ENCODE peak calls at places on chromosomes 4 and X, in nine cellular contexts. D is sigmoid colon; M is K562; T is HepG2; Z is Karpas-422; A is CD8-positive, alpha-beta T cell; E is endothelial cell of umbilical vein; K is esophagus muscularis mucosa; J is mesenchymal stem cell. H is an unnamed sample. For H3K27me3, the result is how much of the 10 kb centered on the place peaks cover.

GRCh38 chr4:156595041-156595440 is 376.6 kb downstream of the PDGFC start:
- DNase-seq in D (no peak), M (no peak), T (no peak), Z (no peak), A (no peak), E (no peak), K (no peak), J (no peak), H (no peak)

GRCh38 chr4:121243476-121243875 is 79.4 kb upstream of the TNIP3 start:
- DNase-seq in D (no peak), M (no peak), T (no peak), Z (no peak), A (no peak), E (no peak), K (no peak), J (no peak), H (no peak)

GRCh38 chr4:99946346-99947189 is at the start of gene DNAJB14:
- DNase-seq in D (peak), M (peak), T (peak), Z (peak), A (peak), E (peak), K (no peak), J (peak), H (peak)

GRCh38 chrX:139121616-139122286 is 408.8 kb upstream of the F9 start:
- DNase-seq in D (no peak), M (no peak), T (no peak), Z (no peak), A (no peak), E (no peak), K (no peak), J (no peak), H (no peak)

GRCh38 chr4:75142850-75143249 is 209.9 kb downstream of the PARM1 start:
- DNase-seq in D (no peak), M (no peak), T (no peak), Z (no peak), A (no peak), E (no peak), K (no peak), J (peak), H (peak)

GRCh38 chrX:68396953-68397352 is 36.3 kb downstream of the OPHN1 start:
- DNase-seq in D (no peak), M (no peak), T (no peak), Z (no peak), A (no peak), E (peak), K (no peak), J (no peak), H (no peak)

GRCh38 chrX:68498508-68499379 is at the start of gene YIPF6:
- DNase-seq in D (peak), M (peak), T (peak), Z (peak), A (peak), E (peak), K (peak), J (peak), H (peak)

GRCh38 chr4:78829296-78829695 is 53.1 kb downstream of the BMP2K start:
- DNase-seq in D (no peak), M (no peak), T (no peak), Z (no peak), A (no peak), E (no peak), K (no peak), J (no peak), H (no peak)

GRCh38 chr4:38803833-38804653 is 548 bp downstream of the TLR1 start:
- DNase-seq in D (no peak), M (no peak), T (no peak), Z (peak), A (peak), E (no peak), K (no peak), J (no peak), H (no peak)

GRCh38 chr4:38800366-38800765 is 4.2 kb downstream of the TLR1 start:
- DNase-seq in D (no peak), M (no peak), T (no peak), Z (no peak), A (no peak), E (no peak), K (no peak), J (no peak), H (no peak)

GRCh38 chr4:38804654-38805295 is at the start of gene TLR1:
- DNase-seq in D (no peak), M (no peak), T (peak), Z (peak), A (no peak), E (peak), K (no peak), J (peak), H (peak)

GRCh38 chr4:38800956-38801450 is 3.6 kb downstream of the TLR1 start:
- DNase-seq in D (no peak), M (no peak), T (no peak), Z (no peak), A (no peak), E (no peak), K (no peak), J (no peak), H (no peak)

GRCh38 chr4:38802561-38803355 is 1.8 kb downstream of the TLR1 start:
- DNase-seq in D (no peak), M (no peak), T (no peak), Z (no peak), A (no peak), E (no peak), K (no peak), J (no peak), H (no peak)
- H3K4me3 ChIP-seq in D (peak), M (no peak), T (no peak), Z (peak), A (no peak), E (no peak), K (no peak), J (no peak), H (no peak)

GRCh38 chr4:173524218-173525117 is 5.6 kb downstream of the HAND2 start:
- DNase-seq in D (peak), M (no peak), T (no peak), Z (no peak), A (no peak), E (no peak), K (peak), J (peak), H (no peak)

GRCh38 chr4:173526724-173527102 is 3.3 kb downstream of the HAND2 start:
- DNase-seq in D (peak), M (no peak), T (no peak), Z (no peak), A (no peak), E (no peak), K (peak), J (no peak), H (no peak)

GRCh38 chr4:173525118-173526033 is 4.7 kb downstream of the HAND2 start:
- DNase-seq in D (peak), M (no peak), T (no peak), Z (no peak), A (no peak), E (no peak), K (peak), J (peak), H (no peak)

GRCh38 chr4:173527103-173527876 is 2.7 kb downstream of the HAND2 start:
- DNase-seq in D (peak), M (no peak), T (no peak), Z (no peak), A (no peak), E (no peak), K (peak), J (peak), H (no peak)

DNA sequence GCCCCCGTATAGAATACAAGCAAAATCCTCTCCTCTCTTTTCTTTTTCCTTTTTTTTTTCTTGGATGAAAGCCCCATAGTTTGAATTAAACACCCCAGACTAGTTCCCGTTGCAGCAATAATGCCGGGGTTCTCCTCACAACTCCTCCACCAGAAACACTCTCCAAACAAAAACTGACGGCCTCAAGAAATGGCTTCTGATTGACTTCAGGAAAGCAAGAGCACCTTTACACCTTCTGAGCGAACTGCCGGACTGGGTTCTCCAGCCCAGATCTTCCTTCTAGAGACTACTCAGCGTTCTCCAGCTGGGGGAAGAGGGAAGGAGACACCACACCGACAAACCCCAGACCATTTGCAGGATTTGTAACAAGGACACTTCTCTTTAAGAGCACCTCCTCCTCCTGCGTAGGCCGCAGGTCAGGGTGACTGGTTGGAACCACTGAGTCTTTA is 4.0 kb downstream of the HAND2 start:
- DNase-seq in D (peak), M (no peak), T (no peak), Z (no peak), A (no peak), E (no peak), K (peak), J (peak), H (no peak)
- H3K27me3 ChIP-seq in D (under half), M (under half), T (under half), Z (under half), A (half or more), E (half or more), K (under half), J (under half), H (half or more)

DNA sequence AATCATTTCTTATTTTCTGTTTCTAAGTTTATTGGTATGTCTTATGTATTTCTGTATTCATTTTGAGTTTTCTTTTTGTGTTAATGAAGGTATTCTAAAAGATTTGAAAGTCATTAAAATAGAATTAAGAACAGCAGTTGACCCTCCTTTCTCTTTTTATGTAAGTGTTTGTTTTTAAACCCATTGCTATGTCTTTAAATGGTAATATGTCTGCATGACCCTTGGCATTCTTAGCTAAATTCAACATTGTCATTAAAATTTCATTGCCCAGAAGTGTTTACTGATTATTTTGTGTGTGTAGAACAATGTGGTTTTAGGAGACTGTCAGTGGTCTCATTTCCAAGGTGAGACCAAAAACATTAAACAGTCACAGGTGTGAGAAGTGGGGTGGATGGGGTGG is 197.8 kb downstream of the PCDH7 start:
- DNase-seq in D (no peak), M (no peak), T (no peak), Z (no peak), A (no peak), E (no peak), K (no peak), J (no peak), H (no peak)
- H3K27ac ChIP-seq in D (no peak), M (no peak), T (no peak), Z (no peak), A (no peak), E (no peak), K (no peak), J (no peak), H (no peak)

GRCh38 chr4:153260553-153261306 is 56.5 kb downstream of the TRIM2 start:
- DNase-seq in D (no peak), M (no peak), T (no peak), Z (no peak), A (no peak), E (peak), K (no peak), J (no peak), H (no peak)
- H3K4me3 ChIP-seq in D (no peak), M (no peak), T (no peak), Z (no peak), A (no peak), E (no peak), K (no peak), J (no peak), H (no peak)

GRCh38 chrX:118218940-118219339 is 102.3 kb upstream of the KLHL13 start:
- DNase-seq in D (no peak), M (no peak), T (no peak), Z (no peak), A (no peak), E (no peak), K (no peak), J (no peak), H (no peak)
- H3K27me3 ChIP-seq in D (under half), M (under half), T (under half), Z (under half), A (under half), E (under half), K (under half), J (under half), H (under half)

GRCh38 chr4:87053802-87054767 is 119.3 kb downstream of the AFF1 start:
- DNase-seq in D (no peak), M (peak), T (no peak), Z (no peak), A (no peak), E (peak), K (peak), J (no peak), H (no peak)
- H3K27ac ChIP-seq in D (peak), M (peak), T (no peak), Z (no peak), A (no peak), E (no peak), K (peak), J (no peak), H (no peak)

H was measured in brain microvascular endothelial cell.